ENCODE peak calls at places on chromosomes 5 and 9, in five cellular contexts. L is K562, H is WTC11, N is GM12878, W is HepG2. M is an unnamed sample.

GRCh38 chr5:76705574-76705973 is 10.4 kb upstream of the F2R start:
- DNase-seq in L (no peak), N (no peak), W (no peak), H (no peak), M (no peak)

GRCh38 chr5:21613971-21614488 is 1239.1 kb downstream of the CDH12 start:
- DNase-seq in N (no peak), H (peak; percentile 22), L (no peak), W (no peak), M (no peak)

GRCh38 chr9:109186857-109187256 is 19.8 kb upstream of the FRRS1L start:
- DNase-seq in N (no peak), W (no peak), L (no peak), H (no peak), M (no peak)

GRCh38 chr5:1668141-1668721 is 131.4 kb downstream of the MRPL36 start:
- DNase-seq in N (no peak), H (peak; percentile 53), W (no peak), L (peak; percentile 47), M (no peak)

GRCh38 chr5:67619235-67619634 is 422.6 kb upstream of the CD180 start:
- DNase-seq in H (no peak), W (no peak), L (no peak), N (no peak), M (no peak)

GRCh38 chr5:160272889-160273288 is 39.5 kb downstream of the CCNJL start:
- DNase-seq in L (no peak), N (no peak), H (no peak), W (no peak), M (no peak)

GRCh38 chr9:131562032-131562959 is 17.0 kb downstream of the PRRT1B start:
- DNase-seq in H (no peak), W (peak; percentile 18), L (no peak), N (no peak), M (no peak)

GRCh38 chr5:17359451-17359965 is 138.5 kb upstream of the TAF11L2 start:
- DNase-seq in L (no peak), W (no peak), N (no peak), H (no peak), M (no peak)

GRCh38 chr9:117744856-117745389 is 40.7 kb downstream of the TLR4 start:
- DNase-seq in W (no peak), H (peak; percentile 36), N (no peak), L (no peak), M (no peak)

GRCh38 chr5:33582417-33582816 is 141.7 kb downstream of the TARS1 start:
- DNase-seq in W (peak; percentile 84), N (no peak), H (no peak), L (no peak), M (no peak)

GRCh38 chr5:163366757-163367156 is 70.6 kb upstream of the CCNG1 start:
- DNase-seq in H (no peak), L (no peak), W (no peak), N (no peak), M (no peak)

GRCh38 chr9:95910023-95910706 is 34.7 kb downstream of the ERCC6L2 start:
- DNase-seq in L (no peak), H (no peak), W (no peak), N (no peak), M (no peak)

GRCh38 chr5:180898621-180899246 is at the start of gene BTNL8:
- DNase-seq in L (no peak), N (no peak), H (no peak), W (no peak), M (no peak)

GRCh38 chr9:137316012-137316981 is 14.2 kb upstream of the NRARP start:
- DNase-seq in W (no peak), N (no peak), L (peak; percentile 95), H (peak; percentile 63), M (peak; percentile 76)

GRCh38 chr9:108463927-108464606 is 391.7 kb downstream of the ACTL7B start:
- DNase-seq in N (no peak), H (no peak), L (no peak), W (no peak), M (no peak)

GRCh38 chr9:22148876-22149637 is 140.0 kb upstream of the CDKN2B start:
- DNase-seq in N (no peak), L (no peak), W (no peak), H (no peak), M (no peak)

GRCh38 chr5:74370168-74370567 is 270.4 kb downstream of the ENC1 start:
- DNase-seq in N (no peak), H (no peak), W (no peak), L (no peak), M (no peak)

GRCh38 chr9:106862946-106863740 is at the start of gene ZNF462:
- DNase-seq in N (no peak), L (no peak), H (peak; percentile 39), W (no peak), M (peak; percentile 43)

GRCh38 chr9:84852902-84853301 is 183.4 kb downstream of the NTRK2 start:
- DNase-seq in W (no peak), N (no peak), L (no peak), H (no peak), M (no peak)

GRCh38 chr9:20376042-20376441 is 246.3 kb downstream of the MLLT3 start:
- DNase-seq in N (no peak), H (no peak), W (no peak), L (no peak), M (no peak)

GRCh38 chr9:13580760-13581159 is 301.3 kb upstream of the MPDZ start:
- DNase-seq in N (no peak), H (peak; percentile 14), W (no peak), L (no peak), M (no peak)

GRCh38 chr9:107127608-107128007 is 155.5 kb upstream of the RAD23B start:
- DNase-seq in L (no peak), H (no peak), W (no peak), N (no peak), M (peak; percentile 27)

GRCh38 chr9:115373000-115373709 is 255.2 kb upstream of the TNC start:
- DNase-seq in L (no peak), N (peak; percentile 16), W (peak; percentile 35), H (no peak), M (peak; percentile 82)

GRCh38 chr9:121770415-121771273 is 119.2 kb downstream of the DAB2IP start:
- DNase-seq in N (no peak), L (no peak), W (no peak), H (no peak), M (no peak)

DNA sequence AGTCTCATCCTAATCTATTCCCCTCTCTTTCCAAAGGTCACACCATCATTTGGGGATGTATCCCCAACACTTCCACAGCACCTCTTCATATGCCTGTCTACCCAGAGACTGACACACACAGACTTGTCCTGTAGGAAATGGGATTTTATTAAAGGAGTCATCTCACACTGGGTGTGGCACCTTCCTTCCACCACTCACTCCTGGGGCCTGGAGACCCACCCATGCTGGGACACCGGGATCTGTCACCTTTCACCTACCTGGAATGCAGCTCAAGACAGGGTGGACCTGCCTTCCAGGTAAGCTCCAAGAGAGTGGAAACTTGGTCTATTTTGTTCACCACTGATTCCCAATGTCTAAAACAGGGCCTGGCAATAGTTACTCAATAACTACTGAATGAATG is 99.4 kb upstream of the HAND1 start:
- DNase-seq in W (no peak), L (no peak), N (no peak), H (no peak), M (no peak)
- TF ChIP-seq ESRRA in W (no peak), L (no peak), N (no peak), H (no peak), M (no peak)

GRCh38 chr5:95668216-95668615 is 14.6 kb downstream of the SPATA9 start:
- DNase-seq in W (no peak), N (no peak), H (no peak), L (no peak), M (no peak)

GRCh38 chr5:95668728-95669127 is 14.1 kb downstream of the SPATA9 start:
- DNase-seq in N (no peak), L (no peak), W (no peak), H (no peak), M (no peak)

GRCh38 chr5:95670568-95670967 is 12.2 kb downstream of the SPATA9 start:
- DNase-seq in H (no peak), L (no peak), W (peak; percentile 28), N (no peak), M (no peak)

GRCh38 chr5:95669985-95670384 is 12.8 kb downstream of the SPATA9 start:
- DNase-seq in L (no peak), H (no peak), N (no peak), W (no peak), M (no peak)

DNA sequence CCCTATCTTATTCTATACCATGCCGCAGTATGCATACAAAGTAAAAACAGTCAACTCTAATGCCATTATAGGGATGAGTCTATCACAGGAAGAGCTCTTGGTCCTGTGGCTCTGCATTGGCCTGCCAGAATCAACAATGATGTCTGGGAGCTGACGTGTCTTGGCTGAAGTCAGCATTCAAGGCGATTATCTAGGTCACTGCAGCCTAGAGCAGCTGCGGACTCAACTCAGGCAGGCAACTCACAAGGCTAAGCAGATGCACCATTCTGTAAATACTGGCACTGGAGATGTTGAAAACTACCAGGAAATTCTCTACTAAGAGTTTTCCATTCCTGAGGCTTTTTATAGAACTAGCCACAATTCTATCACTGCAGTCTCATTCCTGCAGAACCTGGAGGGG is 13.3 kb downstream of the SPATA9 start:
- DNase-seq in L (no peak), H (no peak), W (no peak), N (no peak), M (no peak)
- TF ChIP-seq ESRRA in L (no peak), H (no peak), W (no peak), N (no peak), M (no peak)

GRCh38 chr5:179322071-179323025 is 22.9 kb downstream of the ADAMTS2 start:
- DNase-seq in L (no peak), W (no peak), H (peak; percentile 10), N (no peak), M (no peak)

GRCh38 chr5:179319741-179320281 is 25.4 kb downstream of the ADAMTS2 start:
- DNase-seq in N (no peak), W (no peak), H (peak; percentile 13), L (no peak), M (no peak)

GRCh38 chr5:179323026-179323571 is 22.2 kb downstream of the ADAMTS2 start:
- DNase-seq in H (peak; percentile 7), W (no peak), L (no peak), N (no peak), M (no peak)

GRCh38 chr5:179319123-179319522 is 26.1 kb downstream of the ADAMTS2 start:
- DNase-seq in H (peak; percentile 1), W (no peak), N (peak; percentile 1), L (no peak), M (no peak)

GRCh38 chr5:179321206-179321987 is 23.9 kb downstream of the ADAMTS2 start:
- DNase-seq in L (no peak), N (no peak), W (no peak), H (peak; percentile 4), M (no peak)
- TF ChIP-seq ESRRA in L (no peak), N (no peak), W (no peak), H (no peak), M (no peak)

GRCh38 chr5:135578685-135579341 is at the start of gene CXCL14:
- DNase-seq in N (no peak), H (peak; percentile 74), L (no peak), W (no peak), M (no peak)
- TF ChIP-seq ESRRA in N (no peak), H (no peak), L (no peak), W (no peak), M (no peak)

DNA sequence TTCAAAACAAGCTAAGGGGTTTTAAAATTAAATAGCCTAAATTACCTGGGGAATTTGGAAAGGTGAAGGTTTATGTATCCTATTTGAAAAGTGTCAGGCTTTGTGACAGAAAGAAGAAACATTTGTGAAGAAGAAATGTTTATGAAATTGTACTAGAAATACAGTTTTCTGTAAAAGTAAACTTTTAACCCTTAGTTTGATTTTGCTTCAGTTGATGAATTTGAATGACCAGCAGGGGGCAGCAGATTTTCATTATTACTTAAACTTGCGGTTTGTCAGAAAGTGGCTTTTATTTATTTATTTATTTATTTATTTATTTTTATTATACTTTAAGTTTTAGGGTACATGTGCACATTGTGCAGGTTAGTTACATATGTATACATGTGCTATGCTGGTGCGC is 58.1 kb downstream of the NNT start:
- DNase-seq in W (peak; percentile 40), H (peak; percentile 17), L (no peak), N (no peak), M (peak; percentile 62)
- TF ChIP-seq ESRRA in W (no peak), H (no peak), L (no peak), N (no peak), M (no peak)